ENCODE peak calls at places on chromosomes 6 and 20, in five cellular contexts. One of them, this sample, is unnamed.

GRCh38 chr6:85049282-85049681 is 284.9 kb upstream of the TBX18 start:
- DNase-seq in H1: no peak
- DNase-seq in HCT116: no peak
- DNase-seq in HL-60: no peak
- DNase-seq in transverse colon: no peak
- DNase-seq in this sample: no peak

GRCh38 chr6:127879685-127880084 is 21.2 kb downstream of the THEMIS start:
- DNase-seq in HL-60: no peak
- DNase-seq in transverse colon: no peak
- DNase-seq in H1: peak; percentile 74
- DNase-seq in HCT116: no peak
- DNase-seq in this sample: no peak

GRCh38 chr6:163415176-163415619 is 680 bp downstream of the QKI start:
- DNase-seq in HCT116: no peak
- DNase-seq in HL-60: no peak
- DNase-seq in transverse colon: no peak
- DNase-seq in H1: no peak
- DNase-seq in this sample: no peak

GRCh38 chr6:155246825-155247224 is 17.0 kb upstream of the CLDN20 start:
- DNase-seq in HCT116: no peak
- DNase-seq in transverse colon: no peak
- DNase-seq in H1: no peak
- DNase-seq in HL-60: no peak
- DNase-seq in this sample: no peak

GRCh38 chr6:36504982-36505381 is 42.3 kb downstream of the STK38 start:
- DNase-seq in HCT116: no peak
- DNase-seq in HL-60: no peak
- DNase-seq in H1: no peak
- DNase-seq in transverse colon: no peak
- DNase-seq in this sample: no peak

GRCh38 chr6:45078432-45078831 is 249.7 kb upstream of the RUNX2 start:
- DNase-seq in transverse colon: no peak
- DNase-seq in H1: no peak
- DNase-seq in HL-60: no peak
- DNase-seq in HCT116: no peak
- DNase-seq in this sample: no peak

GRCh38 chr20:62678553-62678952 is 30.1 kb upstream of the NTSR1 start:
- DNase-seq in H1: no peak
- DNase-seq in transverse colon: no peak
- DNase-seq in HCT116: no peak
- DNase-seq in HL-60: peak; percentile 94
- DNase-seq in this sample: no peak

GRCh38 chr20:3168079-3168828 is 5.1 kb downstream of the LZTS3 start:
- DNase-seq in HL-60: no peak
- DNase-seq in HCT116: no peak
- DNase-seq in H1: peak; percentile 84
- DNase-seq in transverse colon: peak; percentile 64
- DNase-seq in this sample: no peak

GRCh38 chr20:13022401-13023170 is 13.8 kb downstream of the SPTLC3 start:
- DNase-seq in HL-60: no peak
- DNase-seq in H1: no peak
- DNase-seq in HCT116: no peak
- DNase-seq in transverse colon: no peak
- DNase-seq in this sample: no peak

GRCh38 chr20:32680544-32681174 is 6.9 kb upstream of the C20orf203 start:
- DNase-seq in H1: no peak
- DNase-seq in HCT116: no peak
- DNase-seq in transverse colon: no peak
- DNase-seq in HL-60: no peak
- DNase-seq in this sample: no peak

GRCh38 chr20:32682508-32682987 is 8.8 kb upstream of the C20orf203 start:
- DNase-seq in transverse colon: no peak
- DNase-seq in HCT116: no peak
- DNase-seq in H1: no peak
- DNase-seq in HL-60: no peak
- DNase-seq in this sample: no peak

GRCh38 chr20:32685541-32686529 is 12.1 kb upstream of the C20orf203 start:
- DNase-seq in H1: no peak
- DNase-seq in HL-60: no peak
- DNase-seq in HCT116: no peak
- DNase-seq in transverse colon: no peak
- DNase-seq in this sample: no peak

GRCh38 chr20:32678948-32679347 is 5.2 kb upstream of the C20orf203 start:
- DNase-seq in HCT116: no peak
- DNase-seq in transverse colon: no peak
- DNase-seq in H1: no peak
- DNase-seq in HL-60: no peak
- DNase-seq in this sample: peak; percentile 55

GRCh38 chr20:32681175-32682084 is 7.7 kb upstream of the C20orf203 start:
- DNase-seq in H1: peak; percentile 67
- DNase-seq in HL-60: no peak
- DNase-seq in HCT116: no peak
- DNase-seq in transverse colon: no peak
- DNase-seq in this sample: no peak
- TF ChIP-seq POLR2AphosphoS5 in H1: no peak
- TF ChIP-seq POLR2AphosphoS5 in HL-60: no peak
- TF ChIP-seq POLR2AphosphoS5 in HCT116: no peak
- TF ChIP-seq POLR2AphosphoS5 in transverse colon: no peak
- TF ChIP-seq POLR2AphosphoS5 in this sample: no peak

DNA sequence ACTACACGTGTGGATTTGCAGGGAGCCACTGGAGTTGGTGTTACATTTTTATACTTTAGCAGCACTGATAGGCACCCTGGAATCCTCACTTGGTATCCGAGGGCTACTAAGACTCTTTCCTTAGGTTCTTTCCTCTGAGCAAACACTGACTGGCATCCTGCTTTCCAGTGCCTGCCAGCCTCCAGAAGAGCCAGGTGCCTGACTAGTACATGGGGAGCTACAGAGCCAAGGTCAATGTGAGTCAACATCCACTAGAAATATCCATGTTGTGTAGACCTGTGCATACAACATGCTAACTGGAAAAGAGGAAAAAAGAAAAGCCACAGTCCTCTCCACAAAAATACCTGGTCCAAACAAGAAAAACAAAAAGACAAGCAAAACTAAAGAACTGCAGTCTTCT is 5.9 kb downstream of the TUBB1 start:
- DNase-seq in transverse colon: no peak
- DNase-seq in HL-60: no peak
- DNase-seq in H1: no peak
- DNase-seq in HCT116: no peak
- DNase-seq in this sample: no peak
- TF ChIP-seq CTCF in transverse colon: no peak
- TF ChIP-seq CTCF in HL-60: no peak
- TF ChIP-seq CTCF in H1: no peak
- TF ChIP-seq CTCF in HCT116: no peak
- TF ChIP-seq CTCF in this sample: no peak

GRCh38 chr6:32625137-32625536 is 12.1 kb upstream of the HLA-DQA1 start:
- DNase-seq in HL-60: no peak
- DNase-seq in transverse colon: no peak
- DNase-seq in HCT116: no peak
- DNase-seq in H1: no peak
- DNase-seq in this sample: no peak

GRCh38 chr6:32622545-32623401 is 14.4 kb upstream of the HLA-DQA1 start:
- DNase-seq in H1: no peak
- DNase-seq in HCT116: no peak
- DNase-seq in HL-60: peak; percentile 35
- DNase-seq in transverse colon: no peak
- DNase-seq in this sample: no peak

GRCh38 chr6:32624565-32624964 is 12.6 kb upstream of the HLA-DQA1 start:
- DNase-seq in HCT116: no peak
- DNase-seq in HL-60: no peak
- DNase-seq in H1: no peak
- DNase-seq in transverse colon: no peak
- DNase-seq in this sample: no peak

GRCh38 chr6:32621372-32621771 is 15.8 kb upstream of the HLA-DQA1 start:
- DNase-seq in HCT116: no peak
- DNase-seq in transverse colon: no peak
- DNase-seq in HL-60: no peak
- DNase-seq in H1: no peak
- DNase-seq in this sample: no peak

DNA sequence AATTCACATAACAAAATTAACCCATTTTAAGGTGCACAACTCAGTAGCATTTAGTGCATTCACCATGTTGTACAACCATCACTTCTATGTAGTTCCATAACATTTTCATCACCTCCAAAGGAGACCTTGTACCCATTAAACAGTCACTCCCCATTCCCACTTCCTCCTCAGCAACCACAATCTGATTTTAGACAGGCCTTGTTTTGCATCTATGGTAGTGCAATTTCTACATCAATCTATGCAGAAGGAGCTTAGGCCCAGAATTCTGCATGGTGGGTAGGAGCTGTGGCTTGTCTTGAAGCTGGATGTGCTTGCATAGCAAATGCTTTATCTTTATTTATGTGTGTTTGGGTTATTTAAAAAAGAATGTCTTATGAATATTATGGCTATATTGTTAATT is 13.5 kb upstream of the HLA-DQA1 start:
- DNase-seq in HL-60: peak; percentile 82
- DNase-seq in HCT116: no peak
- DNase-seq in H1: no peak
- DNase-seq in transverse colon: no peak
- DNase-seq in this sample: no peak
- TF ChIP-seq POLR2AphosphoS5 in HL-60: peak; percentile 50
- TF ChIP-seq POLR2AphosphoS5 in HCT116: no peak
- TF ChIP-seq POLR2AphosphoS5 in H1: no peak
- TF ChIP-seq POLR2AphosphoS5 in transverse colon: no peak
- TF ChIP-seq POLR2AphosphoS5 in this sample: no peak

GRCh38 chr20:37519508-37520416 is 1.3 kb upstream of the NNAT start:
- DNase-seq in transverse colon: peak; percentile 8
- DNase-seq in H1: peak; percentile 67
- DNase-seq in HL-60: no peak
- DNase-seq in HCT116: no peak
- DNase-seq in this sample: no peak
- TF ChIP-seq CTCF in transverse colon: no peak
- TF ChIP-seq CTCF in H1: no peak
- TF ChIP-seq CTCF in HL-60: no peak
- TF ChIP-seq CTCF in HCT116: no peak
- TF ChIP-seq CTCF in this sample: no peak

GRCh38 chr6:30614044-30614842 is 2.8 kb downstream of the PPP1R10 start:
- DNase-seq in HCT116: no peak
- DNase-seq in HL-60: no peak
- DNase-seq in H1: no peak
- DNase-seq in transverse colon: no peak
- DNase-seq in this sample: no peak
- TF ChIP-seq POLR2AphosphoS5 in HCT116: no peak
- TF ChIP-seq POLR2AphosphoS5 in HL-60: peak; percentile 44
- TF ChIP-seq POLR2AphosphoS5 in H1: peak; percentile 81
- TF ChIP-seq POLR2AphosphoS5 in transverse colon: peak; percentile 66
- TF ChIP-seq POLR2AphosphoS5 in this sample: no peak

DNA sequence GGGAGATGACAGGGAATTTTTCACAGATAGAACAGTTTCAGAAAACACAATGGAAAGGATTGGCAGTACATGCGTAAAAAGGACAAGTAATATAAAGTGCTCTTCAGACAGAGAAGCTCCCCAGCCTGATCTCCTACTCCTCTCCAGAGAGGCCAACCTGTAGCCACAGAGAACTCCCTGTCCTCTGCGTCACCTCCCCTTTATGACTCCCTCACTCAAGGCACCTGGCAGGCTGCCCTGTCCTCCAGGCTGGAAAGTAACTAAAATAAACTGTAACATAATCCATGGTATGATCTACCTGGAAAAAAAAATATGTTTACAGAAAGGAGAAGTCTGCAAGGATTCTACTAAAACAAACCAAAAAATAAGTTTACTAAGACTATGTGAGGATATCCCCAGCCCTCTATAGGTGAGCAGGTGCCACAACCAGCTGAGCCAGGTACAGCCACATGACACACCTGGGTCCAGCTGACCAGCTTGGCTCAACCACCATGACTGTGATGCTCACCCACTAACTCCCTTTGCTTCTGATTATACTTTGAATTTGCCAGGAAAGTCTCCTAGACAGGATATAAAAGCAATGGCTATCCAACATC is 29.2 kb downstream of the MBOAT1 start:
- DNase-seq in HL-60: no peak
- DNase-seq in transverse colon: peak; percentile 92
- DNase-seq in H1: no peak
- DNase-seq in HCT116: no peak
- DNase-seq in this sample: peak; percentile 94
- TF ChIP-seq CTCF in HL-60: no peak
- TF ChIP-seq CTCF in transverse colon: peak; percentile 36
- TF ChIP-seq CTCF in H1: no peak
- TF ChIP-seq CTCF in HCT116: no peak
- TF ChIP-seq CTCF in this sample: no peak

GRCh38 chr6:113411006-113411405 is 446.1 kb upstream of the MARCKS start:
- DNase-seq in HL-60: no peak
- DNase-seq in transverse colon: peak; percentile 15
- DNase-seq in HCT116: no peak
- DNase-seq in H1: no peak
- DNase-seq in this sample: no peak
- TF ChIP-seq POLR2AphosphoS5 in HL-60: no peak
- TF ChIP-seq POLR2AphosphoS5 in transverse colon: no peak
- TF ChIP-seq POLR2AphosphoS5 in HCT116: no peak
- TF ChIP-seq POLR2AphosphoS5 in H1: no peak
- TF ChIP-seq POLR2AphosphoS5 in this sample: no peak

GRCh38 chr20:24795444-24795843 is 153.6 kb upstream of the CST7 start:
- DNase-seq in HL-60: no peak
- DNase-seq in transverse colon: no peak
- DNase-seq in HCT116: no peak
- DNase-seq in H1: no peak
- DNase-seq in this sample: no peak
- TF ChIP-seq CTCF in HL-60: no peak
- TF ChIP-seq CTCF in transverse colon: no peak
- TF ChIP-seq CTCF in HCT116: no peak
- TF ChIP-seq CTCF in H1: no peak
- TF ChIP-seq CTCF in this sample: no peak

DNA sequence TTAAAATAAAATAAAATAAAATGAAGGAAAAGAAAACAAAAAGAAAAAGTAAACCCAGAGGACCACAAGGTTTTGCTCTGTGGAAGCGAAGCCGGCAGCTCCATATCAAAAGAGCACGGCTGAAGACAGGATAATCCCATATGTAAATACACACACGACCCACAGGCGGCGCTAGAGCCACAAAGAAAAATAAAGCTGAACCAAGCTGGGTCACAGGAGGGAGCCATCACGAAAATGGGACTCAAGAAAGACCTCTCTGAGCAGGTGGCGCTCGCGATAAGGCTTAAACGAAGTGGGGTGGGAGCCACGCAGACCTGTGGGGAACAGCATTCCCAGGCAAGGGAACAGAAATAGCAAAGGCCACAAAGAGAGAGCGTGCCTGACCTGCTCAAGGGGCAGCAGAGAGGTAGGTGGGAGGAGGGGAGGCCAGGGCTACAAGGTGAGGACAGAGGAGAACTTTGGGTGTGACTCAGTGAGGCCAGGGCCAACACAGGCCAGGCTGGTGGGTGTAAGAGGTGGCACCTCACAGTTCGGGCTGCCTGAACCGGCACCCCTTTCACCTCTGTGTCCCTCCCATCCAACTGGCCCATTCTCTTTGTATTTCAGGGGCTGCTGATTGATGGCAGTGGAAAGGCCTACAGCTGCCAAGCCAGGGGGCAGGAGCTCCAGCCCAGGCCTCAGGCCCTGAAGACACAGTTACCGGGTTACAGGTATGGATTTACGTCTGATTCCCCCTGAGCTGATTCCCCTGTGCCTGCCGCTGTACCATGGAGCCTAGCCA is 26.0 kb downstream of the PTGIS start:
- DNase-seq in HL-60: peak; percentile 46
- DNase-seq in H1: peak; percentile 86
- DNase-seq in HCT116: peak; percentile 67
- DNase-seq in transverse colon: peak; percentile 73
- DNase-seq in this sample: peak; percentile 45
- TF ChIP-seq POLR2AphosphoS5 in HL-60: no peak
- TF ChIP-seq POLR2AphosphoS5 in H1: no peak
- TF ChIP-seq POLR2AphosphoS5 in HCT116: no peak
- TF ChIP-seq POLR2AphosphoS5 in transverse colon: no peak
- TF ChIP-seq POLR2AphosphoS5 in this sample: no peak